ENCODE peak calls at places on chromosomes 6 and 20, in seven cellular contexts. C is A549, W is transverse colon, Z is stomach, I is H1, E is ovary, Q is tibial nerve. M is an unnamed sample. For H3K9me3, the result is how much of the 10 kb centered on the place peaks cover.

GRCh38 chr6:7998103-7998725 is 66.0 kb downstream of the BLOC1S5 start:
- DNase-seq in C (no peak), W (no peak), Z (no peak), I (no peak), E (no peak), Q (no peak), M (no peak)

GRCh38 chr6:152313542-152314482 is 323.4 kb downstream of the SYNE1 start:
- DNase-seq in C (no peak), W (no peak), Z (no peak), I (no peak), E (no peak), Q (no peak), M (peak)

GRCh38 chr6:50610562-50610961 is 102.8 kb upstream of the TFAP2D start:
- DNase-seq in C (no peak), W (no peak), Z (no peak), I (no peak), E (no peak), Q (no peak), M (no peak)

GRCh38 chr6:154510144-154510905 is at the start of gene CNKSR3:
- DNase-seq in C (peak), W (peak), Z (peak), I (peak), E (peak), Q (peak), M (peak)

GRCh38 chr6:109178921-109179320 is 83.6 kb downstream of the CEP57L1 start:
- DNase-seq in C (no peak), W (no peak), Z (no peak), I (no peak), E (no peak), Q (no peak), M (no peak)

GRCh38 chr6:353642-354614 is 37.6 kb upstream of the IRF4 start:
- DNase-seq in C (no peak), W (no peak), Z (peak), I (no peak), E (no peak), Q (no peak), M (no peak)

GRCh38 chr6:78810146-78810545 is 57.2 kb upstream of the IRAK1BP1 start:
- DNase-seq in C (peak), W (peak), Z (no peak), I (no peak), E (no peak), Q (no peak), M (no peak)

GRCh38 chr20:51583073-51583472 is 40.6 kb upstream of the NFATC2 start:
- DNase-seq in C (no peak), W (no peak), Z (peak), I (no peak), E (no peak), Q (no peak), M (no peak)

GRCh38 chr6:20424679-20425078 is 23.0 kb downstream of the E2F3 start:
- DNase-seq in C (no peak), W (no peak), Z (no peak), I (no peak), E (no peak), Q (no peak), M (no peak)

GRCh38 chr6:16690244-16691142 is 70.8 kb downstream of the ATXN1 start:
- DNase-seq in C (peak), W (no peak), Z (no peak), I (no peak), E (no peak), Q (no peak), M (no peak)

GRCh38 chr6:80205404-80205803 is 98.9 kb downstream of the BCKDHB start:
- DNase-seq in C (no peak), W (no peak), Z (no peak), I (no peak), E (no peak), Q (no peak), M (no peak)

GRCh38 chr6:37209461-37210205 is 39.7 kb downstream of the PIM1 start:
- DNase-seq in C (no peak), W (no peak), Z (no peak), I (no peak), E (no peak), Q (no peak), M (no peak)

GRCh38 chr6:38080889-38081288 is 261.4 kb downstream of the ZFAND3 start:
- DNase-seq in C (no peak), W (no peak), Z (no peak), I (no peak), E (no peak), Q (no peak), M (no peak)

GRCh38 chr6:5151955-5152401 is 66.8 kb downstream of the PPP1R3G start:
- DNase-seq in C (peak), W (no peak), Z (no peak), I (no peak), E (no peak), Q (no peak), M (no peak)

GRCh38 chr20:31933698-31934097 is 18.1 kb downstream of the PDRG1 start:
- DNase-seq in C (no peak), W (no peak), Z (no peak), I (no peak), E (no peak), Q (no peak), M (no peak)

GRCh38 chr6:106468935-106469334 is 108.4 kb downstream of the CRYBG1 start:
- DNase-seq in C (no peak), W (no peak), Z (no peak), I (no peak), E (no peak), Q (no peak), M (no peak)

GRCh38 chr20:54624701-54625472 is 149.5 kb downstream of the DOK5 start:
- DNase-seq in C (no peak), W (no peak), Z (no peak), I (no peak), E (no peak), Q (no peak), M (no peak)

GRCh38 chr6:135161996-135162395 is 19.1 kb upstream of the MYB start:
- DNase-seq in C (no peak), W (no peak), Z (no peak), I (no peak), E (no peak), Q (no peak), M (no peak)

GRCh38 chr6:135159531-135159930 is 21.6 kb upstream of the MYB start:
- DNase-seq in C (no peak), W (no peak), Z (no peak), I (no peak), E (no peak), Q (no peak), M (no peak)

GRCh38 chr6:135162678-135163439 is 18.2 kb upstream of the MYB start:
- DNase-seq in C (peak), W (peak), Z (peak), I (peak), E (no peak), Q (no peak), M (no peak)

GRCh38 chr6:135161411-135161810 is 19.7 kb upstream of the MYB start:
- DNase-seq in C (no peak), W (no peak), Z (no peak), I (no peak), E (no peak), Q (no peak), M (no peak)

DNA sequence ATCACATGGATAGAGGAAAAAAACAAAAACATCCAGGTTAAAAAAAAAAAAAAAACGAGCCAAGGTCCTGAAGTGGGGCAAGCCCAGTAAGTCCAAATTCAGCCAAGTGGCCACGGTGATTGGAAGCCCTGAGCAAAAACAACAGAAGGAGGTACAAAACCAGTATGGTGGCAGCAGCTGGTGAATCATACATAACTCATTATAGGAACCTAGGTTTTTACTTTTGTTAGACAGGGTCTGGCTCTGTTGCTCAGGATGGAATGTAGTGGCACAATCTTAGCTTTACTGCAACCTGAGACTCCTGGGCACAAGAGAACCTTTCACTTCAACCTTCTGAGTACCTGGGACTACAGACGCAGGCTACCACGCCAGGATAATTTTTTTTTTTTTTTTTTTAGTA is 22.7 kb upstream of the MYB start:
- DNase-seq in C (no peak), W (no peak), Z (no peak), I (no peak), E (no peak), Q (no peak), M (no peak)
- TF ChIP-seq EP300 in C (no peak), W (no peak), Z (no peak), I (no peak), E (no peak), Q (no peak), M (no peak)

GRCh38 chr6:164520916-164521315 is 788.5 kb downstream of the C6orf118 start:
- DNase-seq in C (no peak), W (no peak), Z (no peak), I (no peak), E (no peak), Q (no peak), M (peak)
- H3K9me3 ChIP-seq in C (under half), W (under half), Z (under half), I (under half), E (under half), Q (under half), M (under half)

GRCh38 chr6:32167761-32168262 is 3.4 kb downstream of the EGFL8 start:
- DNase-seq in C (no peak), W (no peak), Z (no peak), I (no peak), E (no peak), Q (no peak), M (no peak)
- TF ChIP-seq POLR2A in C (no peak), W (no peak), Z (no peak), I (no peak), E (no peak), Q (no peak), M (no peak)

DNA sequence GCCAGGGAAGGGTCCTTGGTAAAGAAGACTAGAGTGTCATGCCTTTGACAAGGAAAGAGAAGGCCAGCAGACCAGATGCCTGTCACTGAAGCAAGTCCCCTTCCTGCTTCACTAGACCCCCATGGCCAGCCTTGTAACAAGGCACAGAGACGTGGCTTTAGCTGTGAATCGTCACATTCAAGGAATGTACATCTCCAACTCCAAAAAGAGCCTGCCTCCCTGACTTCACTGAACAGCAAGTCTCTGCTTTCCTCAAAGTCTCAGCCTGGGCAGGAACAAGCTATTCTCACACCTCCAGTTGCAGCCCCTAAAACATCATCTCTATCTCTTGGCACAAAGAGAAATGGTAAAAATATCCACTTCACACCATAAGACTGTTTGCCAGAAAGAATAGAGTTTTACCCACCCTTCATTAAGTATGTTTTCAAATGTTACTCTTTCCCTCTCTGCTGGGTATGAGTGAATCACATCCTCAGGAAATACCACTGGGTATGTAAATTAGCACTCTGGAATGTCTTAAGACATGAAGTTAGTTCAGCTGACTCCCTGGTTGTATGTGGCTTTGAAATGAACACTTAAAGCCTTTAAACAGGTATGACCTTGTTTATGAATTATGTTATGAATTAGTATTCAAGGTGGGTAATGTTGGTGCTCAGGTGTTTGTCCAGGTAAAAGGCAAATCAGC is 46.4 kb upstream of the NT5E start:
- DNase-seq in C (peak), W (no peak), Z (no peak), I (no peak), E (no peak), Q (no peak), M (no peak)
- TF ChIP-seq EP300 in C (no peak), W (no peak), Z (no peak), I (no peak), E (no peak), Q (no peak), M (no peak)

GRCh38 chr6:42952389-42952788 is 8.2 kb upstream of the GNMT start:
- DNase-seq in C (no peak), W (no peak), Z (no peak), I (no peak), E (no peak), Q (no peak), M (no peak)
- H3K9me3 ChIP-seq in C (under half), W (under half), Z (under half), I (under half), E (under half), Q (under half), M (under half)

GRCh38 chr20:49147269-49147668 is 40.9 kb downstream of the STAU1 start:
- DNase-seq in C (no peak), W (no peak), Z (no peak), I (no peak), E (no peak), Q (no peak), M (no peak)

GRCh38 chr20:49151437-49151836 is 36.7 kb downstream of the STAU1 start:
- DNase-seq in C (no peak), W (no peak), Z (no peak), I (no peak), E (no peak), Q (no peak), M (no peak)

GRCh38 chr20:49146442-49146841 is 41.7 kb downstream of the STAU1 start:
- DNase-seq in C (no peak), W (no peak), Z (no peak), I (no peak), E (no peak), Q (no peak), M (no peak)

GRCh38 chr20:49149281-49150045 is 38.7 kb downstream of the STAU1 start:
- DNase-seq in C (no peak), W (no peak), Z (no peak), I (no peak), E (no peak), Q (no peak), M (no peak)

GRCh38 chr20:49148601-49149000 is 39.5 kb downstream of the STAU1 start:
- DNase-seq in C (no peak), W (no peak), Z (no peak), I (no peak), E (no peak), Q (no peak), M (no peak)
- TF ChIP-seq POLR2A in C (no peak), W (no peak), Z (no peak), I (no peak), E (no peak), Q (no peak), M (no peak)